ENCODE peak calls at places on chromosomes 5 and 9, in four cellular contexts. Q, H, V and K are unnamed samples.

GRCh38 chr5:137096149-137097103 is 402.7 kb downstream of the SPOCK1 start:
- DNase-seq in V (no peak), H (no peak), Q (no peak), K (no peak)

GRCh38 chr5:154084255-154084654 is 45.5 kb downstream of the MFAP3 start:
- DNase-seq in H (no peak), Q (no peak), V (no peak), K (no peak)

GRCh38 chr9:18294229-18294628 is 179.7 kb upstream of the ADAMTSL1 start:
- DNase-seq in Q (no peak), H (no peak), V (no peak), K (no peak)

GRCh38 chr9:88645172-88645868 is 110.3 kb downstream of the NXNL2 start:
- DNase-seq in V (no peak), H (no peak), Q (no peak), K (no peak)

GRCh38 chr9:105046907-105047651 is 119.1 kb upstream of the ABCA1 start:
- DNase-seq in H (no peak), Q (no peak), V (no peak), K (no peak)

GRCh38 chr5:135007749-135008363 is 26.2 kb downstream of the PITX1 start:
- DNase-seq in H (no peak), V (no peak), Q (no peak), K (no peak)

GRCh38 chr9:112881366-112881765 is 9.3 kb downstream of the SLC46A2 start:
- DNase-seq in Q (no peak), H (no peak), V (no peak), K (no peak)

GRCh38 chr9:137390553-137391410 is 32.2 kb downstream of the EXD3 start:
- DNase-seq in Q (no peak), V (no peak), H (no peak), K (no peak)

GRCh38 chr9:123216387-123216786 is 52.0 kb downstream of the STRBP start:
- DNase-seq in Q (no peak), H (no peak), V (no peak), K (no peak)

GRCh38 chr5:120457839-120458507 is 6.1 kb upstream of the PRR16 start:
- DNase-seq in Q (peak; percentile 82), H (no peak), V (peak; percentile 85), K (peak; percentile 46)

GRCh38 chr9:28648723-28649122 is 1075.4 kb upstream of the C9orf72 start:
- DNase-seq in V (no peak), H (no peak), Q (no peak), K (peak; percentile 8)

GRCh38 chr9:107340920-107341632 is 58.0 kb downstream of the RAD23B start:
- DNase-seq in Q (peak; percentile 96), V (peak; percentile 57), H (peak; percentile 79), K (peak; percentile 70)

GRCh38 chr5:181189363-181189961 is 15.5 kb downstream of the TRIM7 start:
- DNase-seq in V (no peak), Q (no peak), H (no peak), K (no peak)

GRCh38 chr5:94705427-94705826 is 87.0 kb downstream of the SLF1 start:
- DNase-seq in Q (no peak), V (no peak), H (no peak), K (no peak)

DNA sequence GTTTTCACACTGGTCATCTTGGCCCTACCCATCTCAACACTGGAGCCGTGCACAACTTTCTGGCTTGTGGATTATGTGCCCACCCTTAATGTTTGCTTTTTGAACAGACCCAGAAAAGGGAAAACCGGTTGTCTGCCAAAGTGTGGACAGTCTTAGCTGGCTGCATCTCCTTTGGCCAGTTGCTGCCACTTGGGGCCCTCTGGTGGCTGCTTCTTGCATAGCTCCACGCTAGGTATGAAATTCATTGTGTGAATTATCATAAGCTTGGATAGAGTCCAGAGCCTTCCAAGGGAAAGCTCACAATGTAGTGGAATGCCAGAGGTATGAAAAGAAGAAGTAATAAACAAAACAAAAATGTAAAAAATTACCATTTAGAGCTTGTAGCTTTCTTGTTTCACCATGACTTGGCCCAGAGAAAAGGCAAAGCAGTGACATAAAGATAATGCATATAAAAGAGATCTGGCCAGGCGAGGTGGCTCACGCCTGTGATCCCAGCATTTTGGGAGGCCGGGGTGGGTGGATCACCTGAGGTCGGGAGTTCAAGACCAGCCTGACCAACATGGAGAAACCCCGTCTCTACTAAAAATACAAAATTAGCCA is 12.5 kb upstream of the SLC36A3 start:
- DNase-seq in V (peak; percentile 7), Q (peak; percentile 85), H (peak; percentile 67), K (peak; percentile 37)
- TF ChIP-seq YY1 in V (peak; percentile 44), Q (no peak), H (no peak), K (no peak)

GRCh38 chr9:132794730-132795380 is 83.2 kb downstream of the AK8 start:
- DNase-seq in V (no peak), H (peak; percentile 31), Q (no peak), K (no peak)

GRCh38 chr9:132792547-132792946 is 85.5 kb downstream of the AK8 start:
- DNase-seq in H (no peak), Q (no peak), V (no peak), K (no peak)

GRCh38 chr9:132791699-132792240 is 86.3 kb downstream of the AK8 start:
- DNase-seq in H (no peak), Q (no peak), V (no peak), K (no peak)

GRCh38 chr9:132795511-132796303 is 82.4 kb downstream of the AK8 start:
- DNase-seq in H (no peak), V (no peak), Q (no peak), K (no peak)

DNA sequence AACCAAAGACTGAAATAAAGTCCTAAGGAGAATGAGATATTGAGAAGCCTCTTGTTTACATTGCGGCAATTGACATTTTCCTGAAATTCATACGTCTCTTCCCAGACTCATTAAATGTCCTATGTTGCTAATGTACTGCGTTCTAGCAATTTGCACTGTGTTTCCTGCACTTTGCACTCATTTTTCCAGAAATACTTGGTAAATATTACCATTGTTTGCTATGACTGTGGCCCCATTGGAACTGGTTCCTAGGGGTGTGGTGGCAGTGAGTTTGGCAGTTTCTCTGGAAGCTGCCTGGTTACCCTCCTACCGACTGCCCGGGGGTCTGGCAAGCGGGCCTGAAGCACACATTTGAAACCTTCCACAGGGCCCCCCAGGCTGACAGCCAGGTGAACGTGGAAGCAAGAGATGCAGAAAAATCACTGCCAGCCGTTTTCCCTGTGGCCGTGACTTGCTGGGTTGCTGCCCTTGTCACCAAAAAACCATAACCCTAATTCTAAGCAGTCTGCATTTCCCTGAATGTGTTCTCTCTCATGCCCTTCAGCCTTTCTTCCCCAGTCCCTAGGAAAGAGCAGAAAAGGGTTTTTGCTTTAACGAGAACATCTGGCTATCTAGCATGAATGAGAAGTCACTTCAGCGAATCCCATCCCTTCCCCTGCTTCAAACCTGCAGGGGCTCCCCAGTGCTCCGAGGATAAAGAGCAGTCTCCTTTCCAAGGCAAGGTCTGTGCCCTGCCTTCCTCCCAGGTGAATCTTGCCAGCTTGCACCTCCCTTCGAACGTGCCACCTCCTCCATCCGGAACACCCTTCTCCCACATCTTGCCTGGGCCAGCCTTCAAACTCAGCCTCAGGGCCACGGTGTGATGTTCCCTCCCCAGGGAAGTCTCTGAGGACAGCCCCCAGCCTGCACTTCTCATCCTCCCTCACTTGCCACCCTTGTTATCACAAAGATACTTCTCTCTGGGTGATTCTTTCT is 84.2 kb downstream of the AK8 start:
- DNase-seq in H (no peak), V (no peak), Q (no peak), K (peak; percentile 6)
- TF ChIP-seq ATF2 in H (no peak), V (no peak), Q (no peak), K (no peak)

DNA sequence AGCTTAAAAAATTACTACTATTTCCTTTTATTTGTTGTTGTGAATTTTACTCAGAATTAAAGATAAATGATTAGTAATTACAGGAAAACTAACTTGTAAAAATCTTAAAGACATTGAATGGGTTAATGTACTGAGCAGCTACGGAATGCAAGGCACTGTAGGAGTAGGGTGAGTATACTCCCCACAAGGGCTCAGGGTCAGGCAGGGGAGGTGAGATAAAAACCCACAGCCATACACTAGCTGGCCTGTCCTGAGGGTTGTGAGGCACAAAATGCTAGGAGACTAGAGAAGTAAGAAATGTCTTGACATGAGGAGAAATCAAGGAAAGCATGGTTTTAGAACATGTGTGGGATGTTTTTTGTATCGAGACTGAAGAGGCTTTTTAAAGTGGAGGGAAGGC is 13.4 kb downstream of the ZBED3 start:
- DNase-seq in H (no peak), V (no peak), Q (no peak), K (no peak)
- TF ChIP-seq HDAC2 in H (no peak), V (no peak), Q (no peak), K (no peak)

DNA sequence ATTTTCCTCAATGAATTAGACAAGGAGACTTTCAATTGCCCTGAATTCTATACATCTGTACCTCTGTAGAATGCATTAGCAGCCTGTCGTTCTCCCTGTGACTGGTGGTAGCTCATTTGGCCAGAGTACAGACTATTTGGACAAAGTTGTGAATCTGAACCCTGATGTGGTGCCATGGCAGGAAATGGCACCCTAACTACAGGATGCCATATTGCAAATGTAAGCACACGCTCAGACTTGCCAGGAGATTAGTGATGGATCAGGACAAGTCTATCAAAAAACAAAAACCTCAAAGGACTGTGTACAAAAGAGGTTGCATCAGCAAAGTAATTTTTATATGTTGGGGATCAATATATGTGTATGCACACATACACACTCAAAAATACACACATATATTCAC is 58.3 kb downstream of the SVEP1 start:
- DNase-seq in Q (no peak), V (no peak), H (no peak), K (no peak)
- TF ChIP-seq YY1 in Q (no peak), V (no peak), H (no peak), K (no peak)

DNA sequence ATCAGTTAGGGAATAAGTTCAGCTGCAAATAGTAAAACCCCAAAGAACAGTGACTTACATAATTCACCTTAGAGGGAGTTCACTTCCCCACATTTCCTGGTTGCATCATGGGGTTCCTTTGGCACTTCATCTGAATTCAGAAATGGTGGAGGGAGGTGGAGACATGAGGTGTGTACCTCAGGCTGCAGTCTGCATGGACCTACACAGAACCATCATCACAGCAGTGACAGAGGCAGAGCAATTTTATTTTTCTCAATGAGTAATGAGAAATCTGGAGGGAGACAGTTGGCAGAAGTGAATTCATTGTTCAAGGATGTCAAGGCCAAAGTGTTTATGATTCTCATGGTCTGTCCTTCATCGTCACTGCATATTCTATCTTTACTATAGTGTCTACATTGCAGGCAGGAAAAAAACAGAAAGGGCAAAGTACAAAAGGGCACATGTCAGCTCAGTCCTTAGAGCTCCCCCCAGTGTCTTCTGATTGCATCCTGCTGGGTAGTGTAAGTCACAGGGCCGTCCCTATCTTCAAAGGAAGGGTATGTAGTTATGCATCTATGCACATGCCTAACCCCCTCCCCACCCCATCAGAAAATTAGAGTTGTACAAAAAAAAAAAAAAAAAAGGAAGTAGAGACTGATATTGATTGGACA is 132.8 kb upstream of the APC start:
- DNase-seq in H (no peak), Q (no peak), V (peak; percentile 13), K (peak; percentile 68)
- TF ChIP-seq ATF2 in H (no peak), Q (no peak), V (no peak), K (peak; percentile 39)

DNA sequence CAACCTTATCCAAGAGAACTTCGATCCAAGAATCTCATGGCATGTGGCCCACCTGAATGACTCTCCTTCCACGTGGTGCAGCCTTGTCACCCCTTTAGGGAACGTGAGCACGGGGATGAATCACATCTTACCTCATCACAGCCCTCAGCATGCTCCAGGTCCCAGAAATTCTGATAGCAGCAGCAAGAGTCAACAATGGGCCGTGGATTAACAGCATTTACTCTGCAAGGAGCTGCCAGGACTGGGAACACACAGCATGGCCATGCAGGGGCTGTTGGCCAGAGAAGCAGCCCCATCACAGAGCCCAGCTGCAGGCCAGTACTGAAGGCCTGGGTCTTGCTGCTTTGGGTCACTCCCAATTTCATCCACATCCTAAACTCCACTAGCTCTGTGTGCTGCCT is 150.4 kb downstream of the C5orf15 start:
- DNase-seq in Q (no peak), H (no peak), V (no peak), K (no peak)
- TF ChIP-seq HDAC2 in Q (no peak), H (no peak), V (no peak), K (no peak)

DNA sequence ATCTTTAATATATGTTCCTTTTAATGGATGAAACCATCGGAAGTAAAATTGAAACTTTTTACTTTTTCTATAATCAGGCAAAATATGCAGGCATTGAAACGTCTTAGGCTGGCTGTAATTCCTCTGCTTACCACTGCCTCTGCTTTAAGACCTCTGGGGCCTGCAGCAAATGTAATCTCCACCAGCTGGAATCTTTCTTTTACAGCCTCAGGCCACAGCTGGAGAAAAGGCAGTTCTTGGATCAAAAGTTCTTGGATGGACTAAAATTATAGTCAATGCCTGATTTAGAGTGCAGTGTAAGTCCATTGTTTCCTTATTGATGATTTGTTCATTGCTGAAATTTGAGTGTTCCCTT is 396.7 kb downstream of the KCTD16 start:
- DNase-seq in H (no peak), Q (no peak), V (no peak), K (no peak)
- TF ChIP-seq YY1 in H (no peak), Q (no peak), V (no peak), K (no peak)